ENCODE peak calls at places on chromosomes 6 and 20, in eight cellular contexts. S is GM12878; R is T-helper 17 cell; M is right cardiac atrium; O is Right ventricle myocardium superior; Q is activated naive CD4-positive, alpha-beta T cell treated with anti-CD3 and anti-CD28 coated beads, Interleukin-2, amount 50 U/mL, for 72 hours; K is activated naive CD8-positive, alpha-beta T cell treated with anti-CD3 and anti-CD28 coated beads, Interleukin-2, amount 50 U/mL, for 24 hours; E is CD4-positive, alpha-beta T cell. H is an unnamed sample.

GRCh38 chr20:62244644-62245108 is 6.4 kb downstream of the OSBPL2 start:
- ATAC-seq in S (no peak), M (peak), E (no peak), O (peak), K (no peak), Q (no peak), R (no peak), H (no peak)

GRCh38 chr6:16698988-16699868 is 62.0 kb downstream of the ATXN1 start:
- ATAC-seq in Q (peak), E (peak), S (peak), K (peak), M (peak), R (peak), O (peak), H (no peak)

GRCh38 chr6:95519228-95520037 is 57.9 kb upstream of the MANEA start:
- ATAC-seq in O (no peak), Q (no peak), S (peak), K (no peak), M (no peak), R (no peak), E (no peak), H (no peak)

GRCh38 chr20:5933802-5934436 is 16.4 kb downstream of the TRMT6 start:
- ATAC-seq in Q (peak), K (peak), R (peak), O (peak), M (peak), E (peak), S (peak), H (no peak)

GRCh38 chr6:53532061-53532797 is 12.7 kb downstream of the GCLC start:
- ATAC-seq in O (peak), K (no peak), R (no peak), M (no peak), Q (no peak), S (peak), E (no peak), H (no peak)

GRCh38 chr20:53857723-53858236 is 212.6 kb downstream of the BCAS1 start:
- ATAC-seq in Q (no peak), O (peak), S (no peak), M (peak), E (no peak), K (no peak), R (no peak), H (no peak)

GRCh38 chr20:44603327-44603726 is 20.9 kb downstream of the PKIG start:
- ATAC-seq in K (no peak), O (no peak), Q (no peak), S (no peak), M (no peak), E (no peak), R (no peak), H (no peak)

GRCh38 chr6:130913119-130913518 is 85.9 kb downstream of the SMLR1 start:
- ATAC-seq in E (peak), M (no peak), O (no peak), K (peak), S (peak), Q (peak), R (peak), H (no peak)

GRCh38 chr6:107936162-107936909 is 21.7 kb downstream of the SEC63 start:
- ATAC-seq in R (no peak), K (no peak), M (no peak), S (no peak), O (no peak), Q (no peak), E (no peak), H (no peak)

GRCh38 chr6:45966797-45967196 is 48.9 kb downstream of the CLIC5 start:
- ATAC-seq in S (no peak), E (no peak), R (no peak), K (no peak), M (no peak), Q (peak), O (no peak), H (no peak)

GRCh38 chr6:128574413-128574812 is 54.0 kb upstream of the PTPRK start:
- ATAC-seq in S (peak), Q (peak), R (no peak), M (no peak), E (no peak), K (peak), O (no peak), H (no peak)

GRCh38 chr20:44810061-44810390 is 320 bp downstream of the RIMS4 start:
- ATAC-seq in M (no peak), E (no peak), K (peak), O (no peak), S (no peak), Q (no peak), R (no peak), H (no peak)

GRCh38 chr20:36644713-36645109 is 1.3 kb downstream of the SLA2 start:
- ATAC-seq in K (peak), E (peak), O (no peak), Q (peak), R (peak), S (no peak), M (no peak), H (no peak)

GRCh38 chr20:25984933-25985332 is 288.3 kb upstream of the ZNF337 start:
- ATAC-seq in S (peak), O (peak), M (peak), K (peak), Q (no peak), R (no peak), E (no peak), H (peak)

H was measured in gastroesophageal sphincter.